ENCODE peak calls at places on chromosome 11, in four cellular contexts. A is CD8-positive, alpha-beta memory T cell; Z is OCI-M1; H is NCI-H1092. Q is an unnamed sample.

GRCh38 chr11:67517784-67518552 is 5.3 kb downstream of the CABP2 start:
- DNase-seq in A (no peak), Z (no peak), H (no peak), Q (no peak)

GRCh38 chr11:121540627-121541026 is 87.9 kb upstream of the SORL1-AS1 start:
- DNase-seq in A (no peak), Z (no peak), H (peak), Q (peak)

GRCh38 chr11:71563401-71563800 is 2.0 kb upstream of the KRTAP5-10 start:
- DNase-seq in A (no peak), Z (peak), H (no peak), Q (no peak)

GRCh38 chr11:94511932-94512781 is at the start of gene C11orf97:
- DNase-seq in A (peak), Z (peak), H (peak), Q (no peak)

GRCh38 chr11:66579017-66579606 is 10.7 kb upstream of the CTSF start:
- DNase-seq in A (peak), Z (peak), H (peak), Q (no peak)

GRCh38 chr11:60607483-60607882 is 91.9 kb upstream of the MS4A8 start:
- DNase-seq in A (no peak), Z (no peak), H (no peak), Q (no peak)

GRCh38 chr11:35145249-35145648 is 6.3 kb downstream of the CD44 start:
- DNase-seq in A (peak), Z (peak), H (no peak), Q (no peak)

GRCh38 chr11:116948375-116948774 is 111.0 kb upstream of the APOA1 start:
- DNase-seq in A (no peak), Z (peak), H (no peak), Q (no peak)

GRCh38 chr11:41895106-41895505 is 435.7 kb upstream of the LRRC4C start:
- DNase-seq in A (no peak), Z (no peak), H (no peak), Q (no peak)

GRCh38 chr11:1770528-1770927 is 6.8 kb upstream of the CTSD start:
- DNase-seq in A (no peak), Z (no peak), H (no peak), Q (no peak)

GRCh38 chr11:117289795-117290194 is 1.4 kb upstream of the BACE1-AS start:
- DNase-seq in A (no peak), Z (no peak), H (no peak), Q (no peak)

GRCh38 chr11:119782673-119783072 is 53.7 kb upstream of the NECTIN1 start:
- DNase-seq in A (no peak), Z (no peak), H (no peak), Q (peak)

GRCh38 chr11:22809893-22810292 is 19.7 kb downstream of the SVIP start:
- DNase-seq in A (no peak), Z (no peak), H (no peak), Q (no peak)

GRCh38 chr11:69643646-69644045 is 2.7 kb downstream of the CCND1 start:
- DNase-seq in A (no peak), Z (no peak), H (no peak), Q (no peak)

GRCh38 chr11:94147433-94147845 is 18.8 kb downstream of the PANX1 start:
- DNase-seq in A (no peak), Z (peak), H (no peak), Q (no peak)

GRCh38 chr11:128373011-128373410 is 214.3 kb downstream of the ETS1 start:
- DNase-seq in A (no peak), Z (no peak), H (no peak), Q (no peak)

GRCh38 chr11:72641900-72642814 is 32.1 kb downstream of the PDE2A start:
- DNase-seq in A (no peak), Z (no peak), H (no peak), Q (no peak)

GRCh38 chr11:2314525-2315394 is 12.9 kb downstream of the TSPAN32 start:
- DNase-seq in A (no peak), Z (peak), H (peak), Q (no peak)

GRCh38 chr11:76677010-76677771 is 6.6 kb upstream of the LRRC32 start:
- DNase-seq in A (no peak), Z (no peak), H (no peak), Q (no peak)

GRCh38 chr11:91261513-91261912 is 963.1 kb upstream of the FAT3 start:
- DNase-seq in A (no peak), Z (peak), H (no peak), Q (no peak)

Q was measured in NCI-H524 treated with DMSO at 0.1 percent for 48 hours.